ENCODE peak calls at places on chromosomes 5 and 9, in six cellular contexts. W is Ammon's horn; R is central memory CD4-positive, alpha-beta T cell; T is heart left ventricle; G is WERI-Rb-1; B is T-cell. E is an unnamed sample.
A peak's percentile ranks its signal among the peaks of the same experiment; 100 is the strongest.

GRCh38 chr9:118268046-118268445 is 563.8 kb downstream of the TLR4 start:
- DNase-seq in G (no peak), R (no peak), T (no peak), W (no peak), B (no peak), E (no peak)

GRCh38 chr5:38789134-38789533 is 56.7 kb upstream of the OSMR start:
- DNase-seq in G (no peak), R (no peak), B (no peak), W (no peak), T (no peak), E (no peak)

GRCh38 chr9:126690431-126691051 is 76.8 kb downstream of the LMX1B start:
- DNase-seq in G (peak; percentile 80), W (no peak), R (no peak), B (peak; percentile 50), T (peak; percentile 51), E (peak; percentile 57)

GRCh38 chr5:7391215-7391614 is 4.7 kb upstream of the ADCY2 start:
- DNase-seq in T (no peak), B (no peak), W (no peak), R (no peak), G (peak; percentile 87), E (no peak)

GRCh38 chr5:172958268-172959046 is 767 bp upstream of the RPL26L1 start:
- DNase-seq in B (peak; percentile 41), R (peak; percentile 61), W (peak; percentile 60), G (peak; percentile 68), T (peak; percentile 71), E (peak; percentile 61)

GRCh38 chr9:36925033-36925432 is 109.0 kb downstream of the PAX5 start:
- DNase-seq in T (no peak), R (no peak), B (no peak), W (no peak), G (no peak), E (no peak)

GRCh38 chr9:89677696-89678393 is 73.0 kb downstream of the GADD45G start:
- DNase-seq in T (peak; percentile 45), B (no peak), G (peak; percentile 37), W (peak; percentile 40), R (no peak), E (no peak)

GRCh38 chr5:122165574-122166021 is 36.3 kb downstream of the ZNF474 start:
- DNase-seq in W (no peak), G (no peak), B (no peak), R (no peak), T (no peak), E (no peak)

GRCh38 chr5:157865844-157866243 is 6.9 kb upstream of the CLINT1 start:
- DNase-seq in G (no peak), B (no peak), W (no peak), R (no peak), T (no peak), E (no peak)

E was measured in immature natural killer cell.